ENCODE peak calls at places on chromosomes 7 and 10, in six cellular contexts. O is H54; Q is right cardiac atrium; P is central memory CD8-positive, alpha-beta T cell; S is amniotic stem cell; Z is AG09309. K is an unnamed sample.

GRCh38 chr10:90589825-90590224 is 268.0 kb downstream of the HTR7 start:
- DNase-seq in Q (peak), S (no peak), Z (no peak), O (no peak), P (no peak), K (no peak)

GRCh38 chr7:100496509-100496908 is 12.8 kb downstream of the NYAP1 start:
- DNase-seq in P (no peak), O (no peak), S (no peak), Q (no peak), Z (no peak), K (no peak)

GRCh38 chr7:17781491-17782215 is 158.6 kb downstream of the SNX13 start:
- DNase-seq in P (no peak), Z (peak), Q (no peak), O (no peak), S (no peak), K (no peak)

GRCh38 chr10:51389415-51390342 is 309.7 kb downstream of the CSTF2T start:
- DNase-seq in S (peak), P (no peak), Q (peak), O (peak), Z (peak), K (peak)

GRCh38 chr7:64887756-64888508 is 15.1 kb upstream of the ZNF273 start:
- DNase-seq in O (no peak), P (no peak), S (no peak), Q (peak), Z (no peak), K (no peak)

GRCh38 chr10:80513106-80513505 is 24.6 kb upstream of the SH2D4B start:
- DNase-seq in Z (no peak), S (no peak), P (no peak), O (no peak), Q (no peak), K (no peak)

GRCh38 chr7:129281163-129281562 is 56.3 kb downstream of the AHCYL2 start:
- DNase-seq in S (no peak), P (no peak), Q (no peak), O (no peak), Z (no peak), K (no peak)

GRCh38 chr10:115129752-115130151 is 36.6 kb downstream of the ATRNL1 start:
- DNase-seq in Z (peak), O (peak), S (no peak), Q (no peak), P (no peak), K (no peak)

GRCh38 chr7:70189261-70189660 is 591.0 kb downstream of the AUTS2 start:
- DNase-seq in O (no peak), P (no peak), Q (no peak), Z (no peak), S (no peak), K (no peak)

GRCh38 chr7:24732646-24733413 is 24.4 kb downstream of the GSDME start:
- DNase-seq in Z (no peak), P (no peak), O (peak), Q (no peak), S (no peak), K (no peak)

GRCh38 chr10:132335189-132336063 is 3.4 kb downstream of the LRRC27 start:
- DNase-seq in P (no peak), Q (peak), Z (no peak), S (no peak), O (no peak), K (no peak)

GRCh38 chr7:78529392-78529791 is 730.8 kb downstream of the PHTF2 start:
- DNase-seq in Q (no peak), Z (no peak), P (no peak), O (no peak), S (peak), K (no peak)

GRCh38 chr10:3948843-3949242 is 163.8 kb upstream of the KLF6 start:
- DNase-seq in O (no peak), Z (no peak), P (peak), S (no peak), Q (peak), K (no peak)

GRCh38 chr7:48098846-48099245 is 9.8 kb downstream of the UPP1 start:
- DNase-seq in Q (no peak), S (no peak), P (no peak), Z (no peak), O (no peak), K (no peak)

GRCh38 chr10:131166486-131166885 is 145.0 kb downstream of the TCERG1L start:
- DNase-seq in Z (no peak), Q (no peak), P (no peak), O (no peak), S (no peak), K (no peak)

GRCh38 chr7:116258734-116259133 is 48.4 kb downstream of the TES start:
- DNase-seq in Z (no peak), O (no peak), Q (no peak), S (peak), P (no peak), K (no peak)

GRCh38 chr10:132237396-132237795 is 50.6 kb downstream of the DPYSL4 start:
- DNase-seq in Q (peak), S (no peak), Z (no peak), P (no peak), O (no peak), K (no peak)

GRCh38 chr7:73427902-73428696 is 5.5 kb upstream of the FZD9 start:
- DNase-seq in Z (no peak), S (no peak), Q (no peak), P (no peak), O (no peak), K (no peak)

GRCh38 chr7:79453558-79454324 is at the start of gene MAGI2:
- DNase-seq in Z (peak), O (peak), P (no peak), Q (peak), S (no peak), K (no peak)

GRCh38 chr7:26526288-26526587 is 234.6 kb downstream of the SNX10 start:
- DNase-seq in P (no peak), O (no peak), Z (no peak), S (no peak), Q (no peak), K (no peak)

GRCh38 chr7:80232969-80233724 is 98.5 kb downstream of the GNAI1 start:
- DNase-seq in S (no peak), P (no peak), Z (no peak), Q (no peak), O (no peak), K (peak)

GRCh38 chr7:128274246-128274889 is 33.3 kb downstream of the LEP start:
- DNase-seq in O (no peak), P (no peak), S (no peak), Z (no peak), Q (no peak), K (no peak)

GRCh38 chr7:123901111-123901510 is 23.9 kb upstream of the SPAM1 start:
- DNase-seq in O (no peak), P (no peak), Z (no peak), S (no peak), Q (no peak), K (no peak)

GRCh38 chr7:154503962-154504550 is 451.9 kb downstream of the DPP6 start:
- DNase-seq in O (no peak), S (no peak), P (no peak), Z (no peak), Q (no peak), K (no peak)

GRCh38 chr7:92625617-92626016 is 35.4 kb upstream of the FAM133B start:
- DNase-seq in O (no peak), P (no peak), Z (no peak), Q (no peak), S (no peak), K (no peak)

GRCh38 chr7:22559829-22560489 is 60.0 kb upstream of the STEAP1B start:
- DNase-seq in Z (peak), O (peak), P (no peak), Q (peak), S (peak), K (no peak)

GRCh38 chr7:126401918-126402317 is 850.8 kb downstream of the GRM8 start:
- DNase-seq in P (no peak), S (no peak), Q (no peak), O (no peak), Z (no peak), K (no peak)

GRCh38 chr10:7193369-7193768 is 217.5 kb downstream of the SFMBT2 start:
- DNase-seq in Q (no peak), S (no peak), Z (no peak), P (no peak), O (no peak), K (no peak)

GRCh38 chr7:26653430-26653911 is 210.9 kb downstream of the SKAP2 start:
- DNase-seq in P (no peak), S (no peak), Q (peak), Z (no peak), O (no peak), K (no peak)

GRCh38 chr10:126216221-126216701 is 172.0 kb downstream of the ADAM12 start:
- DNase-seq in P (no peak), Z (peak), Q (no peak), S (no peak), O (no peak), K (no peak)

GRCh38 chr7:26865094-26865388 is 651 bp upstream of the SKAP2 start:
- DNase-seq in Q (peak), P (no peak), S (no peak), Z (no peak), O (peak), K (no peak)

GRCh38 chr10:86366033-86366901 is at the start of gene GRID1:
- DNase-seq in O (no peak), Q (no peak), S (no peak), P (no peak), Z (no peak), K (no peak)

GRCh38 chr10:102435529-102436233 is 3.3 kb upstream of the CUEDC2 start:
- DNase-seq in P (no peak), Q (no peak), Z (no peak), O (no peak), S (no peak), K (no peak)

GRCh38 chr10:77556990-77557601 is 80.5 kb downstream of the KCNMA1 start:
- DNase-seq in S (no peak), Z (no peak), Q (no peak), P (no peak), O (no peak), K (no peak)

GRCh38 chr10:84427903-84428650 is 99.7 kb downstream of the CCSER2 start:
- DNase-seq in S (no peak), P (no peak), O (no peak), Z (no peak), Q (peak), K (no peak)

GRCh38 chr7:94409561-94409960 is 14.9 kb downstream of the COL1A2 start:
- DNase-seq in S (no peak), P (no peak), Z (no peak), Q (peak), O (no peak), K (no peak)

GRCh38 chr10:124211921-124212320 is 118.5 kb upstream of the CHST15 start:
- DNase-seq in S (no peak), P (no peak), O (no peak), Q (no peak), Z (peak), K (peak)

GRCh38 chr10:71799785-71800453 is 26.6 kb upstream of the VSIR start:
- DNase-seq in Q (no peak), P (no peak), Z (no peak), S (no peak), O (no peak), K (no peak)

GRCh38 chr7:29337628-29338116 is 143.1 kb downstream of the CHN2 start:
- DNase-seq in Z (no peak), P (no peak), S (no peak), O (no peak), Q (no peak), K (no peak)

K was measured in keratinocyte.